ENCODE peak calls at places on chromosomes 11 and 22, in four cellular contexts. E, W, K and U are unnamed samples.
A peak's percentile ranks its signal among the peaks of the same experiment; 100 is the strongest.

GRCh38 chr11:86781546-86781945 is 18.8 kb upstream of the PRSS23 start:
- DNase-seq in W (no peak), E (no peak), K (no peak), U (no peak)

GRCh38 chr11:46363031-46363407 is 15.8 kb downstream of the DGKZ start:
- DNase-seq in K (no peak), W (no peak), E (peak; percentile 56), U (no peak)

GRCh38 chr22:36435516-36436415 is 45.7 kb downstream of the TXN2 start:
- DNase-seq in W (peak; percentile 79), E (no peak), K (peak; percentile 54), U (no peak)

GRCh38 chr11:134973801-134974200 is 561.8 kb upstream of the B3GAT1 start:
- DNase-seq in E (no peak), K (no peak), W (no peak), U (no peak)

GRCh38 chr11:83909579-83909978 is 623.4 kb upstream of the CCDC90B start:
- DNase-seq in E (no peak), W (no peak), K (no peak), U (no peak)

GRCh38 chr22:19629720-19630419 is 84.4 kb upstream of the SEPTIN5 start:
- DNase-seq in E (peak; percentile 78), K (peak; percentile 92), W (peak; percentile 75), U (peak; percentile 43)

GRCh38 chr11:3893311-3893710 is 37.8 kb downstream of the STIM1 start:
- DNase-seq in W (no peak), E (no peak), K (no peak), U (no peak)

GRCh38 chr11:3121416-3121815 is 43.7 kb downstream of the OSBPL5 start:
- DNase-seq in W (peak; percentile 0), K (no peak), E (no peak), U (no peak)

GRCh38 chr11:32892355-32893090 is at the start of gene QSER1:
- DNase-seq in W (peak; percentile 50), K (peak; percentile 96), E (peak; percentile 78), U (no peak)

GRCh38 chr11:4645974-4646373 is 2.2 kb downstream of the OR51E1 start:
- DNase-seq in W (no peak), K (no peak), E (no peak), U (no peak)

GRCh38 chr11:59776210-59777066 is 21.3 kb downstream of the STX3 start:
- DNase-seq in K (no peak), W (no peak), E (no peak), U (peak; percentile 36)

GRCh38 chr11:72037554-72038311 is 39.0 kb downstream of the IL18BP start:
- DNase-seq in E (no peak), W (no peak), K (no peak), U (no peak)

GRCh38 chr11:18466402-18466801 is 10.7 kb downstream of the LDHAL6A start:
- DNase-seq in E (no peak), W (no peak), K (no peak), U (no peak)

GRCh38 chr11:44901782-44902181 is 48.9 kb downstream of the TP53I11 start:
- DNase-seq in K (no peak), W (no peak), E (no peak), U (no peak)

GRCh38 chr11:94171693-94172440 is 43.2 kb downstream of the PANX1 start:
- DNase-seq in E (no peak), W (no peak), K (peak; percentile 62), U (no peak)

GRCh38 chr11:35158371-35159081 is 19.6 kb downstream of the CD44 start:
- DNase-seq in E (no peak), W (no peak), K (no peak), U (no peak)

GRCh38 chr22:35599364-35599763 is 17.8 kb downstream of the MB start:
- DNase-seq in K (no peak), W (no peak), E (no peak), U (no peak)

GRCh38 chr11:105392546-105392945 is 217.3 kb upstream of the GRIA4 start:
- DNase-seq in W (no peak), E (no peak), K (no peak), U (no peak)

GRCh38 chr11:132078230-132078629 is 707.8 kb downstream of the NTM start:
- DNase-seq in K (no peak), E (peak; percentile 72), W (no peak), U (no peak)

GRCh38 chr22:49929553-49929979 is 11.1 kb downstream of the CRELD2 start:
- DNase-seq in W (no peak), E (no peak), K (peak; percentile 92), U (no peak)

GRCh38 chr11:116513894-116514293 is 258.9 kb downstream of the BUD13 start:
- DNase-seq in K (peak; percentile 49), E (no peak), W (no peak), U (no peak)

GRCh38 chr11:73217810-73218105 is 323 bp upstream of the P2RY2 start:
- DNase-seq in K (no peak), E (no peak), W (no peak), U (no peak)

GRCh38 chr22:19430890-19431541 is 517 bp downstream of the HIRA start:
- DNase-seq in E (no peak), K (peak; percentile 38), W (no peak), U (no peak)

GRCh38 chr11:7673724-7674434 is 579 bp upstream of the CYB5R2 start:
- DNase-seq in E (no peak), W (no peak), K (peak; percentile 80), U (no peak)

GRCh38 chr11:44361883-44362282 is 51.9 kb upstream of the ALX4 start:
- DNase-seq in W (no peak), E (no peak), K (no peak), U (no peak)